ENCODE peak calls at places on chromosomes 7 and 10, in ten cellular contexts. R is choroid plexus epithelial cell; E is neural crest cell; P is natural killer cell; F is adrenal gland; S is progenitor cell of endocrine pancreas; A is CD8-positive, alpha-beta T cell; H is GM12865; B is GM13976; J is ovary. Z is an unnamed sample.

GRCh38 chr10:82150123-82150900 is 275.3 kb downstream of the NRG3 start:
- DNase-seq in R (peak), E (no peak), P (no peak), F (peak), S (peak), A (peak), H (peak), B (peak), J (no peak), Z (no peak)

GRCh38 chr7:5217851-5218331 is 27.9 kb downstream of the WIPI2 start:
- DNase-seq in R (no peak), E (no peak), P (no peak), F (peak), S (no peak), A (no peak), H (peak), B (peak), J (peak), Z (no peak)

GRCh38 chr7:75967573-75967997 is 26.8 kb downstream of the TMEM120A start:
- DNase-seq in R (no peak), E (no peak), P (no peak), F (no peak), S (no peak), A (no peak), H (no peak), B (no peak), J (peak), Z (no peak)

GRCh38 chr7:151256410-151257045 is 8.0 kb upstream of the SMARCD3 start:
- DNase-seq in R (no peak), E (no peak), P (no peak), F (peak), S (no peak), A (no peak), H (no peak), B (no peak), J (peak), Z (no peak)

GRCh38 chr7:129664029-129665012 is 52.8 kb downstream of the NRF1 start:
- DNase-seq in R (peak), E (no peak), P (no peak), F (no peak), S (no peak), A (no peak), H (peak), B (peak), J (no peak), Z (no peak)

GRCh38 chr10:59324597-59324996 is 37.8 kb downstream of the FAM13C start:
- DNase-seq in R (no peak), E (no peak), P (no peak), F (no peak), S (no peak), A (no peak), H (no peak), B (no peak), J (no peak), Z (no peak)

GRCh38 chr10:80581469-80581835 is 43.8 kb downstream of the SH2D4B start:
- DNase-seq in R (no peak), E (no peak), P (no peak), F (no peak), S (no peak), A (no peak), H (no peak), B (no peak), J (no peak), Z (no peak)

GRCh38 chr7:41459623-41460256 is 243.2 kb downstream of the INHBA start:
- DNase-seq in R (no peak), E (no peak), P (no peak), F (no peak), S (no peak), A (no peak), H (no peak), B (no peak), J (no peak), Z (peak)

GRCh38 chr7:20385121-20385520 is 54.4 kb downstream of the ITGB8 start:
- DNase-seq in R (peak), E (no peak), P (no peak), F (no peak), S (no peak), A (no peak), H (no peak), B (no peak), J (no peak), Z (no peak)

GRCh38 chr7:137975223-137975622 is 26.7 kb downstream of the CREB3L2 start:
- DNase-seq in R (peak), E (peak), P (no peak), F (peak), S (no peak), A (no peak), H (peak), B (peak), J (no peak), Z (no peak)

GRCh38 chr10:8051851-8052257 is 2.6 kb upstream of the GATA3 start:
- DNase-seq in R (no peak), E (no peak), P (no peak), F (peak), S (no peak), A (no peak), H (no peak), B (no peak), J (no peak), Z (no peak)

GRCh38 chr10:80136134-80136571 is 3.6 kb downstream of the PLAC9 start:
- DNase-seq in R (peak), E (no peak), P (no peak), F (peak), S (no peak), A (no peak), H (no peak), B (no peak), J (peak), Z (no peak)

GRCh38 chr10:101563007-101563406 is 25.1 kb downstream of the POLL start:
- DNase-seq in R (no peak), E (no peak), P (no peak), F (peak), S (no peak), A (no peak), H (no peak), B (no peak), J (no peak), Z (no peak)

GRCh38 chr7:148084138-148084537 is 506.4 kb upstream of the C7orf33 start:
- DNase-seq in R (peak), E (peak), P (no peak), F (peak), S (peak), A (no peak), H (peak), B (no peak), J (peak), Z (no peak)

GRCh38 chr10:53601260-53601875 is 828.8 kb upstream of the MBL2 start:
- DNase-seq in R (peak), E (no peak), P (no peak), F (no peak), S (no peak), A (no peak), H (peak), B (peak), J (no peak), Z (no peak)

GRCh38 chr10:52678611-52679010 is 94.0 kb downstream of the MBL2 start:
- DNase-seq in R (no peak), E (no peak), P (no peak), F (no peak), S (no peak), A (no peak), H (no peak), B (no peak), J (no peak), Z (no peak)

GRCh38 chr7:73706122-73707044 is 13.1 kb downstream of the STX1A start:
- DNase-seq in R (peak), E (no peak), P (no peak), F (no peak), S (no peak), A (no peak), H (no peak), B (peak), J (no peak), Z (no peak)

GRCh38 chr7:150879345-150879744 is 27.0 kb downstream of the AOC1 start:
- DNase-seq in R (no peak), E (no peak), P (no peak), F (no peak), S (no peak), A (no peak), H (no peak), B (no peak), J (no peak), Z (no peak)

GRCh38 chr7:69245646-69246045 is 352.6 kb upstream of the AUTS2 start:
- DNase-seq in R (peak), E (no peak), P (no peak), F (no peak), S (no peak), A (no peak), H (no peak), B (no peak), J (no peak), Z (no peak)

GRCh38 chr7:69577221-69577620 is 21.1 kb upstream of the AUTS2 start:
- DNase-seq in R (no peak), E (no peak), P (no peak), F (no peak), S (no peak), A (no peak), H (peak), B (no peak), J (no peak), Z (no peak)

GRCh38 chr10:97207131-97207530 is 21.4 kb upstream of the SLIT1 start:
- DNase-seq in R (no peak), E (no peak), P (no peak), F (no peak), S (no peak), A (no peak), H (no peak), B (no peak), J (no peak), Z (no peak)

GRCh38 chr7:145582742-145583303 is 533.8 kb upstream of the CNTNAP2 start:
- DNase-seq in R (no peak), E (no peak), P (no peak), F (no peak), S (no peak), A (no peak), H (no peak), B (no peak), J (no peak), Z (no peak)

GRCh38 chr10:28378986-28379585 is 76.2 kb upstream of the MPP7 start:
- DNase-seq in R (no peak), E (no peak), P (no peak), F (no peak), S (no peak), A (no peak), H (no peak), B (no peak), J (no peak), Z (no peak)

GRCh38 chr7:22393825-22394458 is 37.0 kb upstream of the RAPGEF5 start:
- DNase-seq in R (no peak), E (no peak), P (no peak), F (no peak), S (no peak), A (no peak), H (no peak), B (no peak), J (no peak), Z (no peak)

GRCh38 chr10:33212061-33212748 is 122.3 kb downstream of the NRP1 start:
- DNase-seq in R (peak), E (no peak), P (no peak), F (no peak), S (no peak), A (no peak), H (no peak), B (no peak), J (no peak), Z (no peak)

GRCh38 chr7:97006146-97006950 is 995 bp downstream of the DLX6 start:
- DNase-seq in R (peak), E (no peak), P (no peak), F (no peak), S (peak), A (peak), H (peak), B (peak), J (no peak), Z (no peak)

GRCh38 chr7:71096341-71096740 is 35.6 kb upstream of the GALNT17 start:
- DNase-seq in R (no peak), E (no peak), P (no peak), F (no peak), S (no peak), A (no peak), H (no peak), B (no peak), J (no peak), Z (no peak)

GRCh38 chr7:149147072-149147729 is at the start of gene ZNF398:
- DNase-seq in R (peak), E (peak), P (peak), F (peak), S (peak), A (peak), H (peak), B (peak), J (peak), Z (peak)

DNA sequence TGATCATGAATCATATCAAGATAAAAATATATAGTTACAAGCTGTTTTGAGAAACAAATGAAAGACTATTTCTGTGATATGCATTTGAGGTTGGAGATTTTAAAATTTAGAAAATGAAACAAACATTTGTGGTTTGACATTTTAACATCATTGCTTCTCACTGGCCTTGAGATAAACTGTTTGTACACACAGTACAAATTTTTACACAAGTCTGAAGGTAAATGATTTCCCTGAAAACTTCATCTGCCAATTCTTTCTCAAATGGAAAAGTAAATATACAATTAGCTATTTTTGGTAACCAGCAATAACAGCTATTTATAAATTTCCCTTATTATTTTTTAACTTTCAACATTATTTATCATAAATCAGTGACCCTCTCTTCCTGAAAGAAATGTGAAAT is 38.6 kb downstream of the ZNF800 start:
- DNase-seq in R (no peak), E (no peak), P (no peak), F (no peak), S (no peak), A (no peak), H (no peak), B (no peak), J (no peak), Z (no peak)
- TF ChIP-seq CTCF in R (no peak), E (no peak), P (no peak), F (no peak), S (no peak), A (no peak), H (no peak), B (no peak), J (no peak), Z (no peak)

GRCh38 chr10:95377950-95378349 is 87.1 kb upstream of the PDLIM1 start:
- DNase-seq in R (no peak), E (no peak), P (no peak), F (no peak), S (no peak), A (no peak), H (no peak), B (no peak), J (no peak), Z (no peak)

GRCh38 chr10:95374597-95375209 is 83.9 kb upstream of the PDLIM1 start:
- DNase-seq in R (peak), E (peak), P (no peak), F (peak), S (peak), A (peak), H (peak), B (peak), J (peak), Z (peak)

GRCh38 chr10:95375418-95375817 is 84.6 kb upstream of the PDLIM1 start:
- DNase-seq in R (no peak), E (no peak), P (no peak), F (no peak), S (no peak), A (no peak), H (no peak), B (no peak), J (no peak), Z (no peak)

DNA sequence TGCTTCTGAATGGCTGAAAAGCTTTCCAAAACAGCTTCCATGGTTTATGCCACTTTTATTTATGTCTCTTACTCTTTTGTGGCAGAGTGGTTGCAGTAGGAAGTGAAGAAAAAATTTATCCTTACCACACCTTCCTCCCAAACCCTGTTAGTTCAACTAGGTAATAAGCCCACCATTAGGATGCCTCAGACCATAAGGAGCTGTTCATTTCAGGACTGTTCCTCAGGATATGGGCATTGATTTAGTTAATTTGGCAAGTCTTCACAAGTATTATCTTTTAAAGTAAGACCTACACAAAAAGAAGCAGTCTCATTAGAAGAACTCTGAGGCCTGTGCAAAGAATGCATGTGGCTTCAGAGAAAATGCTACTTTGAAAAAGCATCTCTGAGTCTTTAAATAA is 82.9 kb upstream of the PDLIM1 start:
- DNase-seq in R (no peak), E (no peak), P (no peak), F (no peak), S (no peak), A (no peak), H (no peak), B (no peak), J (no peak), Z (no peak)
- TF ChIP-seq CTCF in R (no peak), E (no peak), P (no peak), F (no peak), S (no peak), A (no peak), H (no peak), B (no peak), J (no peak), Z (no peak)

GRCh38 chr10:35639651-35640311 is 2.3 kb downstream of the FZD8 start:
- DNase-seq in R (peak), E (peak), P (no peak), F (no peak), S (peak), A (no peak), H (peak), B (no peak), J (peak), Z (no peak)
- TF ChIP-seq CTCF in R (peak), E (peak), P (no peak), F (no peak), S (peak), A (no peak), H (no peak), B (no peak), J (no peak), Z (no peak)

GRCh38 chr7:133858311-133858710 is 268.8 kb upstream of the LRGUK start:
- DNase-seq in R (no peak), E (no peak), P (no peak), F (no peak), S (no peak), A (no peak), H (no peak), B (no peak), J (no peak), Z (no peak)

GRCh38 chr7:133853706-133854276 is 273.3 kb upstream of the LRGUK start:
- DNase-seq in R (peak), E (no peak), P (no peak), F (no peak), S (no peak), A (no peak), H (peak), B (peak), J (no peak), Z (no peak)

GRCh38 chr7:133851416-133851815 is 275.7 kb upstream of the LRGUK start:
- DNase-seq in R (no peak), E (no peak), P (no peak), F (no peak), S (no peak), A (no peak), H (no peak), B (no peak), J (no peak), Z (no peak)

GRCh38 chr7:133857376-133858119 is 269.6 kb upstream of the LRGUK start:
- DNase-seq in R (no peak), E (no peak), P (no peak), F (no peak), S (no peak), A (no peak), H (no peak), B (no peak), J (no peak), Z (no peak)

GRCh38 chr7:133854739-133855138 is 272.4 kb upstream of the LRGUK start:
- DNase-seq in R (peak), E (no peak), P (no peak), F (no peak), S (no peak), A (no peak), H (peak), B (peak), J (no peak), Z (no peak)
- TF ChIP-seq CTCF in R (peak), E (peak), P (peak), F (peak), S (peak), A (no peak), H (peak), B (no peak), J (no peak), Z (peak)

DNA sequence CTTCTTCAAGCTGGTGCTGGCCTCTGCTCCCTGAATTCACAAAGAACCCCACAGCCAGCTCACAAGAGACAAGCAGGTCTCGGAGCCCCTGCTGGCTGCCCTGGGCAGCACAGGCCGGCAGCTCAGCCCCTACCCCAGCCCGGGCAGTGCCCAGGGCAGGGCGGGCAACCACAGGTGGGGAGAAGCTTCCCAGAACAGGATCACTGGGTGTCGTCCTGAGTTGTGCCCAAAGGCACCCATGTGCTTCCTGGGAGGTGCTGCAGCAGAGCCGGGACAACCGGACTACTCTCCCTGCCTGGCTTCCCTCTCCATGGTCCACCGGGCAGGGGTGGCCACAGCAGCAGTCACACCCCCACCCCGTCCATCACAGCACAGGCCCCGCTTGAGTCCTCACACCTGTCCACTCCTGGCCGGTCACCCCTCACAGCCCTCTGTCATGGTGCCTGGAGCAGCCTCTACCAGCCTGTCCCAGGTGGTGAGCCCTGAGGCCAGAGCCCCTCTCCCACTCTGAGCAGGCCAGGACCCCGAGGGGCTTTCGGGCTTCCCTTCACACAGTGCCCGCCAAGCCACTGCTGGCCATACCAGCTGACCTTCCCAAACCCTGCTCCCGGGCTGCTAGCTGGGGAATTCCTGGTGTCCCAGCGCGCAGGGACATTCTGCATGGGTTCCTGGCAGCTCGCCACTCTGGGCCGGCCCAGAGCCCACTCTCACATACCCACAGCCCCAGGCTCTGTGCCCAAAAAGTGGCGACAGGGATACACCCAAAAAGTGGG is 3.1 kb downstream of the RASGEF1A start:
- DNase-seq in R (no peak), E (no peak), P (no peak), F (peak), S (no peak), A (no peak), H (no peak), B (peak), J (peak), Z (no peak)
- TF ChIP-seq CTCF in R (peak), E (peak), P (no peak), F (no peak), S (peak), A (no peak), H (no peak), B (no peak), J (no peak), Z (no peak)